ENCODE peak calls at places on chromosomes 12 and 14, in six cellular contexts. K is endothelial cell of umbilical vein, N is stomach, D is vagina, R is transverse colon, J is upper lobe of left lung. Y is an unnamed sample.

GRCh38 chr14:75985618-75986438 is at the start of gene IFT43:
- DNase-seq in D (no peak), K (peak; percentile 83), R (peak; percentile 94), J (peak; percentile 92), N (peak; percentile 94), Y (peak; percentile 98)

GRCh38 chr12:53221203-53222076 is 10.6 kb downstream of the RARG start:
- DNase-seq in N (peak; percentile 80), K (peak; percentile 72), J (peak; percentile 80), R (peak; percentile 82), D (no peak), Y (peak; percentile 92)

GRCh38 chr14:35122696-35123387 is 490 bp downstream of the PRORP start:
- DNase-seq in D (no peak), R (no peak), K (peak; percentile 50), N (no peak), J (peak; percentile 30), Y (peak; percentile 79)

GRCh38 chr12:109197327-109197726 is 80.9 kb downstream of the ACACB start:
- DNase-seq in K (no peak), D (no peak), N (no peak), R (no peak), J (no peak), Y (peak; percentile 67)

GRCh38 chr12:115846516-115846915 is 431.0 kb downstream of the MED13L start:
- DNase-seq in J (no peak), D (no peak), K (no peak), N (no peak), R (no peak), Y (no peak)

GRCh38 chr12:122006186-122006926 is 15.3 kb upstream of the BCL7A start:
- DNase-seq in D (no peak), J (no peak), K (no peak), R (no peak), N (no peak), Y (no peak)

GRCh38 chr14:58395815-58396626 is at the start of gene TOMM20L:
- DNase-seq in N (peak; percentile 79), R (peak; percentile 80), D (no peak), J (peak; percentile 78), K (peak; percentile 68), Y (peak; percentile 95)

GRCh38 chr12:6839482-6840201 is 1.1 kb upstream of the GNB3 start:
- DNase-seq in R (peak; percentile 77), N (peak; percentile 44), D (no peak), J (no peak), K (no peak), Y (peak; percentile 86)

GRCh38 chr12:48972213-48973021 is 882 bp upstream of the WNT10B start:
- DNase-seq in N (no peak), J (no peak), R (no peak), K (no peak), D (no peak), Y (no peak)

GRCh38 chr12:94699796-94700195 is 49.4 kb upstream of the TMCC3 start:
- DNase-seq in K (no peak), N (peak; percentile 55), D (no peak), R (no peak), J (no peak), Y (no peak)

DNA sequence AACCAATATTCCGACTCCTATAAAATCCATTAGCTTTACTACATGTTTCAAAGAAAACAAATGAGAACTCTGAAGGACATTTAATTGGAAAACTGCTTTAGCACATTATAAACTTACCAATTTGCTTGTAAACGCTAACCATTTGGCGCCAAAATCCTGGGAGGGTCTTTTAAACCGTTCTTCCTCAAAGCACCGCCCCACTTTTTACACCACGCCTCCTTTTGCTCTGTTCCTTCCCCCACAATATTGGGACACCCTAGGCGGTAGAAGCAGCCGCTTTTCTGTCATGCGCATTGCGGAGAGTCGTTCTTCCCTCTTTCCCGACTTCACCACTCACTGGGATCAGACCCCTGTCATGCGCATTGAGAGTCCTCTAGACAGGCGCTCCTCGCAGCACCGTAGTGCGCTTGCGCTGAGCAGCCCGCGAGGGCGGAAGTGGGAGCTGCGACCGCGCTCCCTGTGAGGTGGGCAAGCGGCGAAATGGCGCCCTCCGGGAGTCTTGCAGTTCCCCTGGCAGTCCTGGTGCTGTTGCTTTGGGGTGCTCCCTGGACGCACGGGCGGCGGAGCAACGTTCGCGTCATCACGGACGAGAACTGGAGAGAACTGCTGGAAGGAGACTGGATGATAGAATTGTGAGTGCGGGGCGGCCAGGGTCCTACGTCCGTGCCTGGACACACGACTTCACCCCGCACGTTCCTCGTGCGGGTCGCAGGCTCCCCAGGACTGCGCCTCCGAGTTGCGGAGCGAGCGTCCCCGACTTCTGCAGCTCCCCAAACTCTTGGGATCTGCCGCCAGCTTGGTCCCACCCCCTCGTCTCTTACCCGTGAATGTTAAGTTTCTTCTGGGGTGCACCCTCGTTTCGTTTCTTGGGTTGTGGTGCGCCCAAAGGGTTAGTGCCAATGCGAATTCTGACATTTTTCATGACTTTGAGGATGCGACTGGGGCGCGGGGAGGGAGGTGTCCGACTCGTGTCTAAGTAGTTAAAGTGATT is at the start of gene TMX1:
- DNase-seq in N (peak; percentile 94), D (peak; percentile 98), R (peak; percentile 95), J (peak; percentile 97), K (peak; percentile 99), Y (peak; percentile 97)
- TF ChIP-seq POLR2A in N (peak; percentile 59), D (no peak), R (peak; percentile 92), J (peak; percentile 93), K (peak; percentile 96), Y (no peak)

DNA sequence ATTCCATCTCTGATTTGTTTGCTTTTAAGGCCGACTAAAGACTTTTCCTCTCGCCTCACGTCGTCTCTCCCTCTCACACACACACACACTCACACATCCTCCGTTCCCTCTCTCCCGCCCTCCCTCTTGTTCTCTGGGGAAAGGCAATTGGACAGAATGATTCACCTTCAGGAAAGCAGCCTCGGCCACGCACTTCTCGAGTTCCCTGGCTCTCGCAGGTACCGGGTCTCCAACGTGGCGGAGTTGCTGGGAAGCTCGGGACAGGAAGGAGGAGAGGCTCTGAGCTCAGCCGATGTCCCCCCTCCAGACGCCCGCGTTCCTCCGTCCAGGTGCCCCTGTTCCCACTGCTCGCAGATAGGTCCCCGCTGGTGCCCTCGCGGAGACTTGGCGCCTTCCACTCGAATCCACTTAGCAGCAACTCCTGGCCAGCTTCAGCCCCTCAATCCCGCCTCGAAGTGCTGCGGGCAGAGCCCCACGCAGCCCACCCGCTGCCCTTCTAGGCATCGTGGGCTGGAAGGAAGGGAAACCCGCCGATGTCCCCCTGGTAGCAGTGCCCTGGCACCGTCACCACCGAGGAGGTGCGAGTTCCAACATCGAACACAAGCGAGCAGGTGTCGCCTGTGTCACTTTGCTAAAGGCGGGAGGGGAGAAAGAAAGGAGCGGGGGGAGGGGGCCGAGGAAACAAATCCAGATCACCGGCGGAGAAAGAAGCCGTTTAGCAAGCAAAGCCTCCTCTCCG is 68.3 kb upstream of the USP15 start:
- DNase-seq in K (peak; percentile 22), R (no peak), N (no peak), J (no peak), D (no peak), Y (peak; percentile 80)
- H3K4me3 ChIP-seq in K (peak overlapping the region; percentile 37), R (peak overlapping the region; percentile 5), N (peak overlapping the region; percentile 47), J (peak overlapping the region; percentile 41), D (peak overlapping the region; percentile 48), Y (peak overlapping the region; percentile 58)

GRCh38 chr14:68939893-68940613 is 39.0 kb downstream of the ACTN1 start:
- DNase-seq in N (peak; percentile 48), K (peak; percentile 98), J (no peak), D (no peak), R (peak; percentile 67), Y (no peak)

GRCh38 chr14:68937790-68938514 is 41.1 kb downstream of the ACTN1 start:
- DNase-seq in D (no peak), N (peak; percentile 76), K (peak; percentile 72), J (no peak), R (peak; percentile 80), Y (no peak)

GRCh38 chr14:68939424-68939892 is 39.6 kb downstream of the ACTN1 start:
- DNase-seq in J (no peak), D (no peak), K (no peak), N (no peak), R (no peak), Y (no peak)

GRCh38 chr14:68936980-68937379 is 42.1 kb downstream of the ACTN1 start:
- DNase-seq in D (no peak), K (no peak), N (no peak), R (no peak), J (no peak), Y (no peak)

DNA sequence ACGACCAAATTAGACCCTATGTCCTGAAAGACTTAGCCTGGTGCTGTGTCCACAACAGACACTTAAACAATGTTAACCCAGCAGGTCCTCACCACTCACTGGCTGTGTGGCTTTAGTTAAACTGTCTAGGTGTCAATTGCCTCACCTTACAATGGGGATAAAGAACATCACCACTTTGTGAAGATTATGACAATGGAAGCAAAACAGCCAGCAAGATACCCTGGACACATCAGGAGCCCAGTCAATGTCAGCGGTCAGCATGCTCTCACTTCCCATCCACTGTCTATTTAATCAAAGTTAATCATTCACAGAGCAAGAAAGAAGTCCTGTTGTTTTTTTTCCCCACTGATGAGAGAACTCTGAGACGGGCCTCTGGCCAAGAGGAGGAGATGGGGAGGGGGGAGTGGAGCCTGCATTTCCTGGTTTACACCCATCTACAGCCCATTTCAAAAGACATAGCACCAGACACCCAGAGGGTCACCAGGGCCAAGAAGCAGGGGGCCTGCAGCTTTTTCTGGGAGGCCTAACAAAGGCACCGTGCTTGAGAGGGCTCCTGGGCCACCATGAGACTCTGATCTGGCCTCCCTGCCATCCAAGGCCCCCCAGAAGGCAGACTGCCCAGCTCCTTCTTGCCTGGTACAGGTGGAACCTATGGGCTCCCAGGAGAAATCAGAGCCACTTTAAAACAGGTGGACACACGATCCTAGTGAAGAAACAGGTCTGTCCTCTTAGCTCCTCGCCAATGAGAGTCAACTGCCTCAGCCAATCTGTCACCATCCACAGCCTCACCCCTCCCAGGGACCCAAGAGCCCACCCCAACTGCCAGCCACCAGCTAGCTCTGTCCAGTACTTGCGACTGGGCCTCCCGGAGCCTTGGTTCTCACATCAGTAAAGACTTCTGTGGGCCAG is 40.3 kb downstream of the ACTN1 start:
- DNase-seq in N (peak; percentile 67), D (no peak), J (no peak), R (peak; percentile 72), K (peak; percentile 78), Y (no peak)
- TF ChIP-seq POLR2AphosphoS5 in N (no peak), D (no peak), J (no peak), R (no peak), K (no peak), Y (no peak)

DNA sequence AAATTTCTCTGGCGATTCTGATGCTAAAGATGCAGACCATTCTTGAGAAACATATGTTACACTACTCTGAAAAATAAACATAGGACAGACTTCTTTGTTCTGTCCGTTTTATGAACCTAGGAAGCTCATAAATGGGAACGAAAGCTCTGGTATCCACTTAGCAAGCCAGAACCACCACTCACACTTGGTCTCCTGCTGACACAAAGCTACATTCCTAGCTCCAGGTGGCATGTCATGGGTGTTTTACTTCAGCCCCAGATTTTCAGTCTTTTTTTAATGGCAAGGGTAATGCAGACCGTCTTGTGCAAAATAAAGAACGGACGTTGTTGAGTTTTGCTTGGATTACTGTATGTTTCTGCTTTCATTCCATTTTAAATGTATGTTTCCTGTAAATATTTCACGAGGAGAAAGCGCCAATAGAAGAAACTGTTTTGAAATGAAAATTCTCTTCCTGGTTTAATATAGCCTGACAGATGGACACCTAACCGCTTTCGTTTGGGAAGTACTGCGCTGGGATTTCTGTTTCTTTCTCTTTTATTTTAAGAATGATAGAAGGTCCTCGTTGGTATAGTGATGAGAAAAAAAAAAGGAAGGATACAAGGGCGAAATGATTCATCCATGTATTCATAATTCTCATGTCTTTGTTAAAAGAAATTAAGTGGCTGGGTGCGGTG is 820 bp upstream of the COQ5 start:
- DNase-seq in J (peak; percentile 54), R (peak; percentile 44), N (peak; percentile 36), K (peak; percentile 73), D (no peak), Y (no peak)
- TF ChIP-seq POLR2A in J (no peak), R (peak; percentile 17), N (no peak), K (no peak), D (no peak), Y (no peak)